ENCODE peak calls at places on chromosomes 11 and 22, in six cellular contexts. One of them, this sample, is unnamed.

GRCh38 chr11:134385774-134386565 is 26.1 kb downstream of the B3GAT1 start:
- DNase-seq in HCT116: no peak
- DNase-seq in HepG2: no peak
- DNase-seq in K562: no peak
- DNase-seq in A549: no peak
- DNase-seq in GM12878: no peak
- DNase-seq in this sample: peak; percentile 73

GRCh38 chr11:17588166-17588565 is 41.1 kb downstream of the OTOG start:
- DNase-seq in HepG2: no peak
- DNase-seq in K562: no peak
- DNase-seq in A549: no peak
- DNase-seq in HCT116: no peak
- DNase-seq in GM12878: no peak
- DNase-seq in this sample: no peak

GRCh38 chr11:130202009-130202817 is 42.6 kb downstream of the ST14 start:
- DNase-seq in GM12878: no peak
- DNase-seq in A549: no peak
- DNase-seq in K562: no peak
- DNase-seq in HepG2: no peak
- DNase-seq in HCT116: no peak
- DNase-seq in this sample: no peak

GRCh38 chr11:33931032-33931431 is 39.2 kb upstream of the LMO2 start:
- DNase-seq in GM12878: no peak
- DNase-seq in HCT116: no peak
- DNase-seq in A549: no peak
- DNase-seq in K562: no peak
- DNase-seq in HepG2: no peak
- DNase-seq in this sample: no peak

GRCh38 chr22:25334091-25334490 is 114.7 kb downstream of the CRYBB2 start:
- DNase-seq in A549: no peak
- DNase-seq in GM12878: peak; percentile 0
- DNase-seq in HCT116: peak; percentile 36
- DNase-seq in HepG2: peak; percentile 49
- DNase-seq in K562: peak; percentile 22
- DNase-seq in this sample: no peak

GRCh38 chr11:41116970-41117369 is 342.5 kb downstream of the LRRC4C start:
- DNase-seq in K562: no peak
- DNase-seq in HepG2: no peak
- DNase-seq in A549: no peak
- DNase-seq in HCT116: no peak
- DNase-seq in GM12878: no peak
- DNase-seq in this sample: no peak

GRCh38 chr22:29044657-29045176 is 16.9 kb downstream of the C22orf31 start:
- DNase-seq in HepG2: peak; percentile 51
- DNase-seq in K562: no peak
- DNase-seq in A549: no peak
- DNase-seq in GM12878: no peak
- DNase-seq in HCT116: no peak
- DNase-seq in this sample: no peak

GRCh38 chr11:44592125-44592643 is 26.7 kb downstream of the CD82 start:
- DNase-seq in GM12878: no peak
- DNase-seq in HCT116: no peak
- DNase-seq in HepG2: no peak
- DNase-seq in A549: no peak
- DNase-seq in K562: no peak
- DNase-seq in this sample: no peak

GRCh38 chr11:269146-269890 is 8.9 kb upstream of the NLRP6 start:
- DNase-seq in GM12878: peak; percentile 99
- DNase-seq in HepG2: peak; percentile 21
- DNase-seq in A549: no peak
- DNase-seq in HCT116: no peak
- DNase-seq in K562: no peak
- DNase-seq in this sample: no peak

GRCh38 chr11:77879218-77879617 is 58.3 kb downstream of the AAMDC start:
- DNase-seq in K562: no peak
- DNase-seq in HepG2: no peak
- DNase-seq in GM12878: peak; percentile 3
- DNase-seq in HCT116: no peak
- DNase-seq in A549: no peak
- DNase-seq in this sample: no peak

GRCh38 chr11:88398372-88399140 is 61.0 kb upstream of the CTSC start:
- DNase-seq in K562: no peak
- DNase-seq in HepG2: peak; percentile 31
- DNase-seq in A549: peak; percentile 38
- DNase-seq in GM12878: no peak
- DNase-seq in HCT116: peak; percentile 12
- DNase-seq in this sample: no peak

GRCh38 chr22:47040486-47041145 is 278.2 kb downstream of the TBC1D22A start:
- DNase-seq in HCT116: no peak
- DNase-seq in GM12878: no peak
- DNase-seq in A549: no peak
- DNase-seq in HepG2: no peak
- DNase-seq in K562: no peak
- DNase-seq in this sample: no peak

GRCh38 chr11:70146309-70146708 is 56.8 kb upstream of the FADD start:
- DNase-seq in K562: no peak
- DNase-seq in HepG2: no peak
- DNase-seq in A549: no peak
- DNase-seq in GM12878: no peak
- DNase-seq in HCT116: no peak
- DNase-seq in this sample: no peak

GRCh38 chr22:33841281-33842005 is 78.8 kb downstream of the LARGE1 start:
- DNase-seq in A549: no peak
- DNase-seq in GM12878: no peak
- DNase-seq in HepG2: peak; percentile 20
- DNase-seq in K562: no peak
- DNase-seq in HCT116: no peak
- DNase-seq in this sample: no peak

GRCh38 chr11:128492903-128493569 is 94.3 kb downstream of the ETS1 start:
- DNase-seq in K562: no peak
- DNase-seq in GM12878: no peak
- DNase-seq in A549: no peak
- DNase-seq in HCT116: no peak
- DNase-seq in HepG2: no peak
- DNase-seq in this sample: no peak

GRCh38 chr11:9760180-9760550 is 96.3 kb downstream of the SWAP70 start:
- DNase-seq in HCT116: no peak
- DNase-seq in A549: no peak
- DNase-seq in HepG2: no peak
- DNase-seq in K562: no peak
- DNase-seq in GM12878: no peak
- DNase-seq in this sample: no peak

GRCh38 chr11:47295385-47295784 is 25.5 kb downstream of the MADD start:
- DNase-seq in GM12878: no peak
- DNase-seq in HepG2: no peak
- DNase-seq in A549: no peak
- DNase-seq in K562: no peak
- DNase-seq in HCT116: no peak
- DNase-seq in this sample: no peak

GRCh38 chr22:40463017-40463631 is 92.7 kb downstream of the SGSM3 start:
- DNase-seq in GM12878: peak; percentile 33
- DNase-seq in HepG2: no peak
- DNase-seq in A549: no peak
- DNase-seq in HCT116: no peak
- DNase-seq in K562: no peak
- DNase-seq in this sample: no peak

GRCh38 chr11:87878373-87878779 is 296.9 kb downstream of the RAB38 start:
- DNase-seq in A549: no peak
- DNase-seq in HCT116: peak; percentile 21
- DNase-seq in K562: no peak
- DNase-seq in HepG2: peak; percentile 2
- DNase-seq in GM12878: no peak
- DNase-seq in this sample: no peak

GRCh38 chr22:21446827-21447690 is 20.1 kb upstream of the TMEM191C start:
- DNase-seq in HCT116: no peak
- DNase-seq in HepG2: no peak
- DNase-seq in A549: no peak
- DNase-seq in K562: no peak
- DNase-seq in GM12878: no peak
- DNase-seq in this sample: no peak

GRCh38 chr11:19557720-19558140 is 154.9 kb upstream of the NAV2 start:
- DNase-seq in HepG2: peak; percentile 61
- DNase-seq in K562: peak; percentile 76
- DNase-seq in A549: peak; percentile 55
- DNase-seq in GM12878: no peak
- DNase-seq in HCT116: peak; percentile 61
- DNase-seq in this sample: peak; percentile 67

GRCh38 chr11:57349491-57350274 is 11.5 kb downstream of the P2RX3 start:
- DNase-seq in HCT116: peak; percentile 26
- DNase-seq in A549: peak; percentile 58
- DNase-seq in HepG2: peak; percentile 35
- DNase-seq in K562: peak; percentile 87
- DNase-seq in GM12878: no peak
- DNase-seq in this sample: peak; percentile 88

GRCh38 chr11:87712802-87713202 is 462.4 kb downstream of the RAB38 start:
- DNase-seq in HCT116: no peak
- DNase-seq in GM12878: no peak
- DNase-seq in HepG2: no peak
- DNase-seq in A549: no peak
- DNase-seq in K562: no peak
- DNase-seq in this sample: no peak

GRCh38 chr22:17198188-17199130 is 20.8 kb downstream of the ADA2 start:
- DNase-seq in HepG2: no peak
- DNase-seq in HCT116: no peak
- DNase-seq in GM12878: no peak
- DNase-seq in K562: peak; percentile 52
- DNase-seq in A549: no peak
- DNase-seq in this sample: no peak

GRCh38 chr11:44607987-44608386 is 42.5 kb downstream of the CD82 start:
- DNase-seq in HCT116: no peak
- DNase-seq in K562: peak; percentile 37
- DNase-seq in HepG2: no peak
- DNase-seq in A549: no peak
- DNase-seq in GM12878: no peak
- DNase-seq in this sample: no peak

GRCh38 chr11:122656073-122656630 is 630 bp downstream of the UBASH3B start:
- DNase-seq in HepG2: no peak
- DNase-seq in HCT116: no peak
- DNase-seq in K562: peak; percentile 51
- DNase-seq in GM12878: no peak
- DNase-seq in A549: peak; percentile 56
- DNase-seq in this sample: peak; percentile 87

GRCh38 chr11:57164317-57164716 is 17.4 kb upstream of the LRRC55 start:
- DNase-seq in GM12878: no peak
- DNase-seq in HCT116: no peak
- DNase-seq in HepG2: no peak
- DNase-seq in A549: no peak
- DNase-seq in K562: no peak
- DNase-seq in this sample: no peak

GRCh38 chr22:21068681-21069276 is 23.0 kb downstream of the LRRC74B start:
- DNase-seq in GM12878: no peak
- DNase-seq in A549: no peak
- DNase-seq in HepG2: no peak
- DNase-seq in K562: peak; percentile 44
- DNase-seq in HCT116: no peak
- DNase-seq in this sample: no peak

GRCh38 chr11:71946144-71946571 is 17.3 kb downstream of the RNF121 start:
- DNase-seq in GM12878: no peak
- DNase-seq in A549: peak; percentile 53
- DNase-seq in K562: no peak
- DNase-seq in HCT116: no peak
- DNase-seq in HepG2: peak; percentile 22
- DNase-seq in this sample: no peak

GRCh38 chr22:45628508-45628907 is 43.1 kb upstream of the ATXN10 start:
- DNase-seq in GM12878: no peak
- DNase-seq in HCT116: no peak
- DNase-seq in K562: no peak
- DNase-seq in HepG2: no peak
- DNase-seq in A549: no peak
- DNase-seq in this sample: no peak

GRCh38 chr11:13767461-13767860 is 99.0 kb downstream of the FAR1 start:
- DNase-seq in K562: no peak
- DNase-seq in HepG2: no peak
- DNase-seq in GM12878: no peak
- DNase-seq in HCT116: no peak
- DNase-seq in A549: no peak
- DNase-seq in this sample: no peak

DNA sequence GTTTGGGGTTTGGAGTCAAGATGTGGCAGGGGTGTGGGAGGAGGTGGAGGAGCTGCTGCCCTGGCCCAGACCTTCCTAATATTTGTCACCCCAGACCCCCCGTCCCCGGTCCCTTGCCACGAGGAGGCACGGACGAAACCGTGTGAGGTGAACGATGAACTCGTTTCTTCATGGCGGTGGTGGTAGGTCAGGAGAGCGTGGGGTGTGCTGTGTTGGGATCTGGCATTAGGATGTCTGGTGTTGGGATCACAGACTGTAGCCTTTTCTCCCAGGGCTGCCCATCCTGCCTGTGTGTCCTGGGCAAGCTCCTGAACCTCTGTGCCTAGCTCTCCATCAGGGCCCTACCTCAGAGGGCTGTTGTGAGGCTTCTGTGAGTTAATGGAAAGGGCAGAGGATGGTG is 8.4 kb downstream of the MAPK8IP2 start:
- DNase-seq in HCT116: no peak
- DNase-seq in HepG2: no peak
- DNase-seq in GM12878: no peak
- DNase-seq in A549: no peak
- DNase-seq in K562: no peak
- DNase-seq in this sample: no peak
- TF ChIP-seq MAX in HCT116: no peak
- TF ChIP-seq MAX in HepG2: no peak
- TF ChIP-seq MAX in GM12878: no peak
- TF ChIP-seq MAX in A549: no peak
- TF ChIP-seq MAX in K562: no peak
- TF ChIP-seq MAX in this sample: no peak

DNA sequence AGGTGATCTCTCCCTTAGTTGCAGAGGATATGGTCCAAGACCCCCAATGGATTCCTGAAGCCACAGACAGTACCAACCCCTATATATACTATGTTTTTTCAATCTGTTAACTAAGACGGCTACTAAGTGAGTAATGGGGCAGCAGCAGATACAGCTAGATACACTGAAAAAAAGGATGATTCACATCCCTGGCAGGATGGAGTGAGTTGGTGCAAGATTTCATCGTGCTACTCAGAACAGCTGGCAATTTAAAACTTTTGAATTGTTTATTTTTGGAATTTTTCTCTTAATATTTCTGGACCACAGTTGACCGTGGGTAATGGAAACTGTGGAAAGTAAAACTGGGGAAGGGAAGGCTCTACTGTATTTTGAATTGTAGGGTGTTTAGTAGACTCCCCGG is 17.0 kb upstream of the TMEM218 start:
- DNase-seq in HepG2: no peak
- DNase-seq in A549: no peak
- DNase-seq in GM12878: no peak
- DNase-seq in K562: no peak
- DNase-seq in HCT116: no peak
- DNase-seq in this sample: no peak
- TF ChIP-seq REST in HepG2: no peak
- TF ChIP-seq REST in A549: no peak
- TF ChIP-seq REST in GM12878: no peak
- TF ChIP-seq REST in K562: no peak
- TF ChIP-seq REST in HCT116: no peak
- TF ChIP-seq REST in this sample: no peak

GRCh38 chr22:27542602-27543001 is 259.0 kb downstream of the MN1 start:
- DNase-seq in GM12878: no peak
- DNase-seq in K562: no peak
- DNase-seq in HCT116: no peak
- DNase-seq in A549: no peak
- DNase-seq in HepG2: no peak
- DNase-seq in this sample: no peak
- TF ChIP-seq MAX in GM12878: no peak
- TF ChIP-seq MAX in K562: no peak
- TF ChIP-seq MAX in HCT116: no peak
- TF ChIP-seq MAX in A549: no peak
- TF ChIP-seq MAX in HepG2: no peak
- TF ChIP-seq MAX in this sample: no peak

GRCh38 chr11:124752471-124753100 is 531 bp upstream of the VSIG2 start:
- DNase-seq in K562: no peak
- DNase-seq in GM12878: no peak
- DNase-seq in HepG2: no peak
- DNase-seq in A549: no peak
- DNase-seq in HCT116: no peak
- DNase-seq in this sample: peak; percentile 27
- TF ChIP-seq REST in K562: no peak
- TF ChIP-seq REST in GM12878: no peak
- TF ChIP-seq REST in HepG2: no peak
- TF ChIP-seq REST in A549: no peak
- TF ChIP-seq REST in HCT116: no peak
- TF ChIP-seq REST in this sample: no peak

This sample was measured in SK-N-SH.